ENCODE peak calls at places on chromosomes 6 and 20, in ten cellular contexts. A is EL; S is stimulated activated naive CD4-positive, alpha-beta T cell; I is ELF-1; O is K562; K is kidney glomerular epithelial cell; M is cerebellar cortex; X is activated CD4-positive, alpha-beta T cell treated with anti-CD3 and anti-CD28 coated beads, Interleukin-2, amount 10 ng/mL, durations not matched to agents 7 days and 5 days; G is smooth muscle cell of the brain vasculature; F is suprapubic skin. H is an unnamed sample.
A peak's percentile ranks its signal among the peaks of the same experiment; 100 is the strongest.

GRCh38 chr6:117711369-117711768 is 36.1 kb downstream of the NUS1 start:
- DNase-seq in G (no peak), M (no peak), K (no peak), F (no peak), O (no peak), S (no peak), A (no peak), X (peak; percentile 6), I (no peak), H (no peak)

GRCh38 chr6:137033828-137034227 is 10.9 kb downstream of the IL20RA start:
- DNase-seq in S (peak; percentile 18), M (no peak), I (no peak), O (no peak), F (no peak), G (no peak), K (no peak), X (peak; percentile 76), A (no peak), H (no peak)

GRCh38 chr6:127561660-127562059 is 15.3 kb upstream of the C6orf58 start:
- DNase-seq in K (no peak), O (no peak), X (no peak), G (no peak), A (no peak), M (no peak), F (no peak), S (no peak), I (no peak), H (no peak)

GRCh38 chr6:119521251-119521650 is 171.7 kb upstream of the MAN1A1 start:
- DNase-seq in M (no peak), S (no peak), F (no peak), X (no peak), G (no peak), O (no peak), A (no peak), K (no peak), I (no peak), H (no peak)

GRCh38 chr6:17877196-17877889 is 110.1 kb downstream of the KIF13A start:
- DNase-seq in F (no peak), S (no peak), A (peak; percentile 81), K (no peak), M (no peak), X (no peak), I (no peak), O (no peak), G (no peak), H (no peak)

GRCh38 chr6:3196770-3197169 is 30.7 kb downstream of the TUBB2B start:
- DNase-seq in K (no peak), I (no peak), M (no peak), F (no peak), A (no peak), G (no peak), X (no peak), O (peak; percentile 47), S (no peak), H (no peak)

GRCh38 chr20:57369601-57370000 is 18.5 kb downstream of the RAE1 start:
- DNase-seq in S (no peak), K (no peak), G (no peak), A (no peak), M (no peak), X (no peak), I (no peak), O (no peak), F (no peak), H (no peak)

GRCh38 chr20:19073584-19074198 is 138.8 kb upstream of the SLC24A3 start:
- DNase-seq in A (peak; percentile 4), S (no peak), K (no peak), X (no peak), O (peak; percentile 24), I (peak; percentile 35), G (no peak), F (no peak), M (no peak), H (peak; percentile 47)

GRCh38 chr6:113645576-113645970 is 211.6 kb upstream of the MARCKS start:
- DNase-seq in F (no peak), A (peak; percentile 99), G (no peak), S (no peak), M (no peak), O (no peak), I (no peak), K (peak; percentile 78), X (no peak), H (no peak)

GRCh38 chr20:22241609-22242008 is 342.8 kb downstream of the FOXA2 start:
- DNase-seq in I (no peak), O (no peak), S (no peak), M (no peak), K (no peak), A (no peak), G (no peak), X (no peak), F (no peak), H (no peak)

GRCh38 chr6:5050009-5050408 is 35.1 kb upstream of the PPP1R3G start:
- DNase-seq in M (no peak), K (no peak), A (no peak), O (no peak), I (no peak), X (no peak), G (no peak), S (no peak), F (no peak), H (no peak)

GRCh38 chr20:32232487-32232886 is 24.8 kb downstream of the POFUT1 start:
- DNase-seq in M (no peak), K (no peak), O (no peak), F (no peak), X (no peak), I (no peak), A (no peak), G (no peak), S (no peak), H (no peak)

GRCh38 chr6:53148684-53149083 is at the start of gene GCM1:
- DNase-seq in M (no peak), G (no peak), K (no peak), S (no peak), I (no peak), X (no peak), F (no peak), O (no peak), A (no peak), H (peak; percentile 62)

GRCh38 chr6:27290065-27290849 is 21.8 kb downstream of the POM121L2 start:
- DNase-seq in S (no peak), G (no peak), F (no peak), O (peak; percentile 81), A (peak; percentile 75), X (no peak), I (peak; percentile 80), K (peak; percentile 49), M (no peak), H (no peak)

GRCh38 chr6:145711372-145711771 is 23.9 kb downstream of the EPM2A start:
- DNase-seq in I (no peak), S (no peak), X (no peak), F (no peak), K (no peak), A (no peak), G (no peak), O (no peak), M (no peak), H (no peak)

GRCh38 chr6:33707771-33708170 is 3.7 kb downstream of the UQCC2 start:
- DNase-seq in X (no peak), G (no peak), K (no peak), I (no peak), O (no peak), A (no peak), M (no peak), S (no peak), F (no peak), H (no peak)

GRCh38 chr20:44489931-44490330 is 14.3 kb downstream of the TTPAL start:
- DNase-seq in G (no peak), O (no peak), I (no peak), X (no peak), F (no peak), K (no peak), A (no peak), S (no peak), M (no peak), H (no peak)

GRCh38 chr6:169292340-169293124 is 38.9 kb upstream of the THBS2 start:
- DNase-seq in O (no peak), M (no peak), G (peak; percentile 62), K (peak; percentile 98), A (peak; percentile 97), X (no peak), F (peak; percentile 86), I (no peak), S (no peak), H (peak; percentile 92)

GRCh38 chr20:58069796-58070663 is 158.4 kb downstream of the ANKRD60 start:
- DNase-seq in G (no peak), S (no peak), I (no peak), X (no peak), K (no peak), O (no peak), M (no peak), F (peak; percentile 66), A (no peak), H (peak; percentile 86)

GRCh38 chr6:41460742-41461336 is 85.3 kb upstream of the FOXP4 start:
- DNase-seq in F (no peak), A (peak; percentile 25), I (no peak), K (no peak), M (no peak), X (no peak), G (no peak), O (peak; percentile 46), S (no peak), H (no peak)

GRCh38 chr6:155436981-155437749 is 18.5 kb downstream of the NOX3 start:
- DNase-seq in K (no peak), A (peak; percentile 34), G (no peak), M (no peak), X (no peak), F (no peak), I (no peak), S (no peak), O (no peak), H (no peak)

GRCh38 chr6:14105547-14105946 is 12.0 kb upstream of the CD83 start:
- DNase-seq in M (no peak), O (no peak), G (no peak), K (no peak), X (no peak), A (no peak), S (no peak), I (no peak), F (no peak), H (no peak)

GRCh38 chr6:3369985-3370360 is 86.9 kb downstream of the SLC22A23 start:
- DNase-seq in M (no peak), A (no peak), G (no peak), F (no peak), X (no peak), I (no peak), S (no peak), O (no peak), K (no peak), H (no peak)

GRCh38 chr6:22954749-22955385 is 385.5 kb downstream of the HDGFL1 start:
- DNase-seq in O (no peak), M (no peak), I (no peak), K (peak; percentile 47), A (peak; percentile 8), F (no peak), X (no peak), G (no peak), S (no peak), H (no peak)

GRCh38 chr20:14984768-14985622 is 647.6 kb upstream of the FLRT3 start:
- DNase-seq in I (no peak), F (no peak), O (no peak), S (no peak), X (no peak), A (no peak), M (no peak), G (no peak), K (peak; percentile 84), H (no peak)

GRCh38 chr20:34922654-34923381 is 32.8 kb downstream of the GSS start:
- DNase-seq in A (peak; percentile 89), K (peak; percentile 56), I (no peak), M (no peak), F (no peak), O (no peak), X (no peak), G (no peak), S (no peak), H (no peak)

GRCh38 chr6:8562133-8562532 is 126.8 kb upstream of the SLC35B3 start:
- DNase-seq in I (no peak), K (no peak), O (no peak), G (no peak), S (no peak), F (no peak), X (no peak), M (no peak), A (no peak), H (no peak)

GRCh38 chr6:158500016-158500735 is 59.7 kb upstream of the TMEM181 start:
- DNase-seq in S (no peak), I (no peak), M (peak; percentile 37), X (no peak), G (no peak), O (no peak), A (peak; percentile 61), K (no peak), F (no peak), H (no peak)

H was measured in esophagus muscularis mucosa.